ENCODE peak calls at places on chromosomes 16 and 17, in ten cellular contexts. F is suprapubic skin, W is uterus, C is esophagus squamous epithelium, O is H1, G is lower leg skin, S is HepG2, T is body of pancreas, X is stomach, U is adrenal gland. H is an unnamed sample.

GRCh38 chr16:84924339-84925091 is 86.8 kb downstream of the ZDHHC7 start:
- DNase-seq in F (no peak), X (no peak), O (no peak), T (no peak), G (no peak), S (peak), U (peak), C (no peak), W (no peak), H (no peak)

GRCh38 chr16:23705517-23705902 is 7.5 kb downstream of the ERN2 start:
- DNase-seq in U (no peak), X (no peak), O (no peak), C (no peak), S (no peak), W (no peak), T (no peak), G (no peak), F (no peak), H (no peak)

GRCh38 chr16:2152695-2153506 is 2.7 kb upstream of the TRAF7 start:
- DNase-seq in S (peak), G (no peak), C (no peak), U (no peak), F (peak), T (peak), W (no peak), X (peak), O (no peak), H (no peak)

GRCh38 chr17:16135461-16135860 is 79.9 kb downstream of the NCOR1 start:
- DNase-seq in G (no peak), X (no peak), S (no peak), O (no peak), C (no peak), F (no peak), U (no peak), W (no peak), T (no peak), H (no peak)

GRCh38 chr17:80952291-80952690 is 39.4 kb upstream of the CHMP6 start:
- DNase-seq in C (no peak), O (no peak), S (no peak), X (no peak), W (no peak), U (no peak), F (peak), T (no peak), G (peak), H (no peak)

GRCh38 chr17:6096201-6097004 is 26.2 kb downstream of the WSCD1 start:
- DNase-seq in U (no peak), F (no peak), X (no peak), O (no peak), C (no peak), T (no peak), W (no peak), G (no peak), S (no peak), H (no peak)

GRCh38 chr16:88634141-88634993 is 4.0 kb upstream of the IL17C start:
- DNase-seq in W (no peak), X (peak), C (no peak), O (no peak), F (no peak), G (peak), U (peak), T (no peak), S (no peak), H (no peak)

GRCh38 chr17:4858880-4859260 is 25.7 kb downstream of the MINK1 start:
- DNase-seq in C (no peak), O (no peak), U (peak), X (peak), W (peak), T (peak), S (no peak), G (no peak), F (peak), H (peak)

GRCh38 chr16:85833540-85833914 is 34.0 kb downstream of the COX4I1 start:
- DNase-seq in X (no peak), G (no peak), U (no peak), W (no peak), F (no peak), T (no peak), O (no peak), C (no peak), S (no peak), H (no peak)

GRCh38 chr16:8893976-8894690 is 12.0 kb downstream of the LITAFD start:
- DNase-seq in O (no peak), W (no peak), X (no peak), S (no peak), U (no peak), C (no peak), F (peak), G (peak), T (peak), H (no peak)

GRCh38 chr16:49526966-49527365 is 153.4 kb downstream of the C16orf78 start:
- DNase-seq in G (no peak), U (no peak), C (no peak), T (no peak), O (no peak), X (no peak), W (no peak), S (no peak), F (no peak), H (no peak)

GRCh38 chr16:24482681-24483202 is 56.6 kb upstream of the RBBP6 start:
- DNase-seq in W (no peak), G (no peak), O (peak), X (no peak), T (no peak), S (no peak), C (no peak), F (no peak), U (no peak), H (no peak)

GRCh38 chr16:57530104-57530522 is 6.3 kb downstream of the CCDC102A start:
- DNase-seq in S (peak), F (peak), W (peak), C (no peak), U (no peak), O (no peak), T (no peak), G (peak), X (no peak), H (peak)

GRCh38 chr17:33864758-33865229 is 390.3 kb upstream of the CCL2 start:
- DNase-seq in C (no peak), S (no peak), X (no peak), W (no peak), O (no peak), U (no peak), G (no peak), T (no peak), F (no peak), H (no peak)

GRCh38 chr17:67519801-67520251 is 142.7 kb downstream of the PITPNC1 start:
- DNase-seq in W (no peak), C (no peak), T (no peak), G (no peak), O (peak), F (no peak), S (no peak), U (no peak), X (no peak), H (no peak)

GRCh38 chr17:58335779-58336455 is 7.3 kb upstream of the TSPOAP1 start:
- DNase-seq in W (no peak), G (no peak), O (no peak), T (no peak), U (peak), F (peak), X (peak), S (peak), C (no peak), H (no peak)

GRCh38 chr17:80012156-80012555 is 23.5 kb downstream of the TBC1D16 start:
- DNase-seq in W (no peak), G (no peak), U (no peak), S (no peak), C (no peak), T (no peak), X (no peak), O (no peak), F (no peak), H (no peak)

GRCh38 chr16:30764816-30765465 is 2.8 kb downstream of the RNF40 start:
- DNase-seq in O (no peak), S (no peak), T (no peak), C (no peak), G (peak), U (no peak), W (no peak), X (no peak), F (no peak), H (no peak)

GRCh38 chr17:83142619-83143018 is 63.2 kb downstream of the METRNL start:
- DNase-seq in X (no peak), G (no peak), O (no peak), T (no peak), F (no peak), U (no peak), S (no peak), W (no peak), C (no peak), H (no peak)

GRCh38 chr17:17682293-17682736 is 1.1 kb downstream of the RAI1 start:
- DNase-seq in G (peak), U (peak), S (no peak), C (no peak), X (peak), T (peak), F (no peak), W (peak), O (no peak), H (peak)

GRCh38 chr16:68526143-68526781 is 12.8 kb upstream of the ZFP90 start:
- DNase-seq in O (no peak), G (no peak), C (no peak), U (no peak), X (no peak), S (peak), W (no peak), T (no peak), F (no peak), H (no peak)

GRCh38 chr17:55230716-55231115 is 34.0 kb upstream of the HLF start:
- DNase-seq in S (no peak), T (no peak), U (no peak), G (no peak), O (no peak), X (no peak), W (no peak), C (no peak), F (no peak), H (no peak)

GRCh38 chr17:55237826-55238196 is 26.9 kb upstream of the HLF start:
- DNase-seq in G (no peak), F (no peak), T (no peak), W (no peak), O (no peak), C (no peak), X (no peak), S (no peak), U (no peak), H (no peak)

GRCh38 chr17:55238197-55238930 is 26.4 kb upstream of the HLF start:
- DNase-seq in W (peak), G (peak), F (peak), X (peak), C (peak), T (peak), S (peak), O (peak), U (peak), H (peak)

GRCh38 chr17:55237268-55237667 is 27.5 kb upstream of the HLF start:
- DNase-seq in C (no peak), S (no peak), O (no peak), W (no peak), T (no peak), F (no peak), U (no peak), X (no peak), G (no peak), H (no peak)

DNA sequence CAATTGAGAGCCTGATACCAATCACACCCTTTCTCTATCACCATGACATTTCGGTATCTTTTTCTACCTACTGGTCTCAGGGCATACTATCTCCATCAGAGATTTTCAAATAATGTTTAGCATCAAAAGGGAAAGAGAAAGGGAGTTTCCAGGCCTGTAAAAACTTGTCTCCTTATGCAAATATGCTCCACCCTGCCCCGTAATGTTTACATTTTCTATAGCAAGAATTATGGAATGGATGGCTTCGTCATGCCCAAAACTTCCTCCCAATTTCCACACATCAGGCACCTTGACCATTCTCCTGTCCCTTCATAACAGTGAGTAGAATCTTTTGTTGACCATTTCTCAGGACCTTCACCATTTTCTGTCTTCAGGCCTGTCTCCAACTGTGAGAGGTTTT is 30.9 kb upstream of the HLF start:
- DNase-seq in X (no peak), U (no peak), W (no peak), S (no peak), C (no peak), O (no peak), F (no peak), G (no peak), T (no peak), H (no peak)
- TF ChIP-seq POLR2A in X (no peak), U (no peak), W (no peak), S (no peak), C (no peak), O (no peak), F (no peak), G (no peak), T (no peak), H (no peak)

DNA sequence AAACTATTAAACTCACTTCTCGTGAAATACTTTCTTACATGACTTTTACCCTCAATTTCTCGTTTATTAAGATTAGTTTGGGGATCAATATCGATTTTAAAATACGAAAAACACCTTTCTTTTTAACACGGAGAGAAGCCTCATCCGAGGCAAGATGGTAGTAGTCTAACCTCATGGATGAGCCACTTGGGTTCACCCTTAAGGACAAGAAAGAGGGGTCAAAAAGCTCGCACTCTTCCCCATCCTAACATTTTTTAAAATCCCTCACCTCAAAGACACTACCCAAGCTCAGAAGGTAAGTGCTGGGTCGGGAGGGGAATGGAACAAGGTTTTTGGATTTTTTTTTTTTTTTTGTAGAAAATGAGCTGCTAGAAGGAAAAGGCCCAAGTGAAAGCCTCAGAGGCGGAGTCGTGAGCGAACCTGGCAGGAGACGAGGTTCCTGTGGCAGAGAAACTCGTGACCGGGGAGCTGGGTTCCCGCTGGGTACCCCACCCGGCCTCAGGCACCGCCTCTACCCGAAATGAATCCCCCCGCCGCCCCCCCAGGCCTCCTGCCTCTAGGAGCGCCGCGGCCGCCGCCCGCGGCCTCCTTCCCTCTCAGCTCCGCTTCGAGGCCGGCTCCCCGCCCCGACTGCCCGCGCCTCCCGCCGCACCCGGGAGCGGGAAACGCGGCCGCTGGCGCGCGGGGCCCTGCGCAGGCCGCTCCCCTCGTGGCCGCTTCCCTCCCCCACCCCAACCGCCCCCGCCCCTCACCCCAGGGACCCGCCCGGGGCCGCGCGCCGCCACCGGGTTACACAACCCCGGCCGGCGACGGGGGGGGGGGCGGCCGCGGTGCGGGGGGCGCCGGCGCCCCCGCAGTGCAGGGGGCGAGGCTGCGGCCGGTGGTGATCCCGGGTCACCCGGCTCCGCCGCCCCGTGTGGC is 1.6 kb downstream of the NUFIP2 start:
- DNase-seq in U (peak), X (peak), S (no peak), G (peak), W (peak), C (no peak), O (no peak), T (peak), F (peak), H (peak)
- TF ChIP-seq POLR2A in U (no peak), X (no peak), S (no peak), G (no peak), W (no peak), C (peak), O (peak), T (no peak), F (no peak), H (no peak)

DNA sequence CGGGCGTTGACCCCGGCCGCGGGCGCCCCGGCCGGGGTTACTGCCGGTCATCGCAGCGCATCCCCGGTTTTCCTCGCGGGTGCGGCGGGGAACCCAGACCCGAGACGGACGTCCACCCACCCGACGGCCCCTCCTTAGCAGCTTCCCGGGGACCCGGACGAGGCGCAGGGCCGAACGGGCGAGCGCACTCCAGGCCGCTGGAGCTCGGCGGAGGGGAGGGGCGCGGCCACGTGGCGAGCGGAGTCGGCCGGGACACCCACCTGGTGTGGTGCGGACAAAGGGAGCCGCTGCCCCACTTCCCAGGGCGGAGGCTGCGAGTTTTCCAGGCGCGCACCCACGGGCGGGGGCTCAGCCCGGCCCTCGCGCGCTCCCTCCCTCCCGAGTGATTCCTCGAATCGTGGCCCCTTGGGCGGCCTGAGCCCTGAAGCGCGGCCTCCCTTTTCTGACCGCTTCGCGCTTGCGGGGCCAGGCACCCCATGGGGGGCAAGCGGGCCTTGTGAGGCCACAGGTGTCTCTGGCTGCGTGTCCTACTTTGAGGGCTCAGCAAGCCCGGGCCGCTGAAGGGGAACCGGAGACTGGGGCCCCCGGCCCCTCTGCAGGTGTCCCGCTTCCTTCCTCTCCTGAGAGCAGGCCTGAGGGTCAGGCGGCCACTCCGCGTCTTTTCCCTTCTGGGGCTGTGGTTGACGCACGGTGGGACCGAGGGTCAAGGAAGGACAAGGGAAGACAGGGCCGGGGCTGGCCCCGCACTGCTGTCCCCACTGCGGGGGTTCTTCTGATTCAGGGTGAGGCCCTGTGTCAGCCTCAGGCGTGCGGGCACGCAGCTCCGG is 1.1 kb upstream of the FASN start:
- DNase-seq in X (no peak), C (no peak), W (peak), S (no peak), T (no peak), G (no peak), O (no peak), F (no peak), U (no peak), H (no peak)
- TF ChIP-seq POLR2A in X (no peak), C (no peak), W (no peak), S (no peak), T (no peak), G (no peak), O (peak), F (no peak), U (no peak), H (no peak)

GRCh38 chr16:569445-570254 is at the start of gene PIGQ:
- DNase-seq in O (no peak), U (peak), T (peak), W (peak), X (peak), S (peak), C (no peak), F (peak), G (peak), H (peak)
- TF ChIP-seq POLR2A in O (peak), U (no peak), T (no peak), W (no peak), X (no peak), S (peak), C (peak), F (no peak), G (no peak), H (no peak)

DNA sequence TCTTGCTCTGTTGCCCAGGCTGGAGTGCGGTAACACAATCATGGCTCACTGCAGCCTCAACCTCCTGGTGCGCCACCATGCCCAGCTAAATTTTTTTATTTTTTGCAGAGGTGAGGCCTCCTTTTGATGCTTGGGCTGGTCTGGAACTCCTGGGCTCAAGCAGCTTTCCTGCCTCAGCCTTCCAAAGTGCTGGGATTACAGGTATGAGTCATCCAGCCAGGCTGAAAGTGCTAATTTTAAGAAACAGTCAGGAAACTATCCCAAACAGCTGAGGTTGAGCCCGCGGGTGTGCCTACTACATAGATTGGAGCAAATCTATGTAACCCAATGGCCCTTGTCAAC is 738 bp upstream of the XPO6 start:
- DNase-seq in C (no peak), W (no peak), F (no peak), O (no peak), S (no peak), U (peak), G (no peak), T (no peak), X (no peak), H (no peak)
- TF ChIP-seq POLR2A in C (no peak), W (no peak), F (no peak), O (no peak), S (no peak), U (no peak), G (no peak), T (no peak), X (no peak), H (no peak)

GRCh38 chr17:50169121-50169764 is 3.4 kb downstream of the SGCA start:
- DNase-seq in F (no peak), S (peak), G (no peak), T (peak), U (peak), X (no peak), W (peak), O (no peak), C (no peak), H (peak)
- TF ChIP-seq POLR2A in F (no peak), S (no peak), G (no peak), T (no peak), U (no peak), X (no peak), W (no peak), O (no peak), C (no peak), H (no peak)

DNA sequence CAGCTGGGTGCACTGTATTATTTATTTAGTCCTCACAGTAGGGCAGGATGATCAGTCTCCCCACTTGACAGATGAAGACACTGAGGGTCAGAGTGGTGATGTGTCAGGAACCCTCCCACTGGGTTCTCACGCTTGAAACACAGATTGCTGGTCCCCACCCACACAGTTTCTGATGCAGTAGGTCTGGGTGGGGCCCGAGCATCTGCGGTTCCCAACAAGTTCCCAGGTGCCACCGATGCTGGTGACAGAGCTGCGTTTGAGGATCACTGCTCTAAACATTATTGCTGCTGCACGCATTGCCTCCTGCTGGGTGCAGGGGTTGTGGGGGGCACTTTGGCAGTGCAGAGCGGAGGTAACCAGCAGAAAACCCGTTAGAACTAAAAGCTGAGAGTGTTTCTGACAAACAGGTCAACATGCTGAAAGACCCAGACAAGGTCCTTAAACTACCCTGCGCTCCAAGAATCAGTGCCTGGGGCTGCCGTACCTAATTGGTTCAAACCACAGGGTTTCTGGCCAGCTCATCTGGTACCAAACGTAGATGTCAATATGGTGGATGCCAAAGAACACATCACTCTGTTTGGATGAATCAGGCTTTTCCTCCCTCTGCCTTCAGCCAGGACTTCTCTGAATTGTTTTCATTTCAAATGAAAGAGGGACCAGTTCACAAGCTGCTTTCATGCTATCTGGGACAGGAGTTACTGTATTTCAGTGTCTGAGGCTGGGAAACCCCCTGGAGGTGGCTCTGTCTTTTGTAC is 76.0 kb downstream of the ABCC1 start:
- DNase-seq in T (no peak), F (no peak), S (no peak), W (no peak), C (no peak), G (no peak), X (no peak), O (no peak), U (peak), H (peak)
- TF ChIP-seq POLR2A in T (no peak), F (no peak), S (no peak), W (no peak), C (no peak), G (no peak), X (no peak), O (no peak), U (no peak), H (no peak)

H was measured in H54.